ENCODE peak calls at places on chromosomes 11 and 22, in four cellular contexts. Y is pancreas, M is dorsolateral prefrontal cortex, Z is fibroblast of the aortic adventitia. Q is an unnamed sample.

GRCh38 chr22:19910180-19910744 is 31.3 kb upstream of the COMT start:
- DNase-seq in M (no peak), Z (no peak), Y (no peak), Q (no peak)

GRCh38 chr11:96338910-96339703 is 3.9 kb downstream of the MAML2 start:
- DNase-seq in M (peak; percentile 73), Z (peak; percentile 87), Y (no peak), Q (peak; percentile 24)

GRCh38 chr22:49660794-49661781 is 166.6 kb downstream of the BRD1 start:
- DNase-seq in M (no peak), Z (no peak), Y (peak; percentile 29), Q (no peak)

GRCh38 chr11:14902650-14903350 is 10.8 kb upstream of the CYP2R1 start:
- DNase-seq in Z (peak; percentile 68), M (no peak), Y (no peak), Q (peak; percentile 50)

GRCh38 chr11:119567667-119568582 is 145.0 kb upstream of the THY1 start:
- DNase-seq in Y (no peak), Z (peak; percentile 94), M (no peak), Q (peak; percentile 89)

GRCh38 chr22:30744224-30744623 is 49.5 kb downstream of the OSBP2 start:
- DNase-seq in Y (no peak), Z (no peak), M (no peak), Q (no peak)

GRCh38 chr11:45468265-45468856 is 182.2 kb upstream of the SYT13 start:
- DNase-seq in Y (no peak), M (no peak), Z (no peak), Q (no peak)

GRCh38 chr11:128814856-128815705 is 52.0 kb downstream of the KCNJ1 start:
- DNase-seq in Z (peak; percentile 84), M (no peak), Y (no peak), Q (peak; percentile 31)

GRCh38 chr11:60944504-60945294 is 7.3 kb downstream of the SLC15A3 start:
- DNase-seq in Y (no peak), Z (no peak), M (no peak), Q (no peak)

GRCh38 chr11:102111787-102112653 is 1.8 kb downstream of the YAP1 start:
- DNase-seq in Z (peak; percentile 90), M (no peak), Y (no peak), Q (peak; percentile 65)

GRCh38 chr22:31039393-31039792 is 41.7 kb upstream of the SMTN start:
- DNase-seq in M (no peak), Z (peak; percentile 75), Y (no peak), Q (peak; percentile 68)

GRCh38 chr11:131038597-131038996 is 122.3 kb upstream of the SNX19 start:
- DNase-seq in Y (no peak), Z (no peak), M (no peak), Q (no peak)

GRCh38 chr11:67369801-67370284 is 3.6 kb downstream of the CLCF1 start:
- DNase-seq in Z (peak; percentile 45), Y (no peak), M (no peak), Q (peak; percentile 50)

GRCh38 chr22:31639640-31640039 is 22.4 kb downstream of the PISD start:
- DNase-seq in Z (no peak), M (no peak), Y (no peak), Q (no peak)

GRCh38 chr11:6602096-6602940 is 1.1 kb downstream of the RRP8 start:
- DNase-seq in M (no peak), Y (no peak), Z (no peak), Q (no peak)

GRCh38 chr22:22424210-22424800 is 84.2 kb downstream of the ZNF280B start:
- DNase-seq in Z (no peak), M (no peak), Y (no peak), Q (no peak)

GRCh38 chr11:76553554-76554476 is 109.0 kb downstream of the EMSY start:
- DNase-seq in Z (no peak), M (no peak), Y (no peak), Q (no peak)

DNA sequence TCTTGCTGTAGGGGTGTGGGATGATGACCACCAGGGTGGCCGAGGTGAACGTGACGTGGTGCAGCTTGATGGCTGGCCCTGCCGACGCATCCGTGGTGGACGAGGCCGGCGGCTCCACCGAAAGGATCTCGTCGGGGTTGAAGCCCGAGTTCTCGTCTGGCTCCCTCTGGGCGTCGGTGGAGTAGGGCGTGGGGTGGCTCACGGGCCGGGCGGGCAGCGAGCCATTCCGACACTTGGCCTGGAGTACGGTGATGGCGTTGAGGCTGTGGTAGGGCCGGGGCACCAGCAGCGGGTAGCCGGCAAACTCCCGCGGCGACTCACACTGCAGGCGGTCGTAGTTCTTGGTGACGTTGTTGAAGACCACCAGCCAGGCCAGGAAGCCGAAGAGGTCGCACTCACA is 52.7 kb downstream of the ELFN2 start:
- DNase-seq in Z (no peak), M (no peak), Y (no peak), Q (no peak)
- H3K4me3 ChIP-seq in Z (no peak overlapping the region), M (no peak overlapping the region), Y (no peak overlapping the region), Q (no peak overlapping the region)

DNA sequence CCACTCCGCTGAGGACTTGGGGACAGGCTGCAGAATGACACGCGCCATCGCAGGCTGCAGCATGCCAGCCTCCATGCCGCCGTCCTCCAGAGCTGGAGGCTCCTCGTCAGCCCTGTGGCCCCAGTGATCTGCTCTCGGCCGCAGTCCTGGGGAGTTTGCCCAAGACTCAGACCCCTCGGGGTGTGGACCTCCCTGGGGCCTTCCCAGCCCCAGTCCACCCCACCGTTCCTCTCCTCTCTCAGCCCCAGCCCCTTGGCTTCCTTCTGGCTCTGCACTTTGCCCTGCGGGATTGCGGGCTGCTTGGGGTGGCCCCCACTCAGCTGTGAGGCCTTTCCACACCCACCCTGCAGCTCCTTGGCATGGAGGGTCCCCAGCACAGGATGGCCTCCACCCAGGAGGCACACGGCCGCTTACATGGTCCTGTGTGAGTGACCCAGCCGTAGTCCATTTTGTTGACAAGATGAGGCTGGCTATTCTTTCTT is 414.9 kb downstream of the TBC1D22A start:
- DNase-seq in M (no peak), Y (no peak), Z (no peak), Q (no peak)
- H3K4me3 ChIP-seq in M (no peak overlapping the region), Y (no peak overlapping the region), Z (no peak overlapping the region), Q (no peak overlapping the region)

DNA sequence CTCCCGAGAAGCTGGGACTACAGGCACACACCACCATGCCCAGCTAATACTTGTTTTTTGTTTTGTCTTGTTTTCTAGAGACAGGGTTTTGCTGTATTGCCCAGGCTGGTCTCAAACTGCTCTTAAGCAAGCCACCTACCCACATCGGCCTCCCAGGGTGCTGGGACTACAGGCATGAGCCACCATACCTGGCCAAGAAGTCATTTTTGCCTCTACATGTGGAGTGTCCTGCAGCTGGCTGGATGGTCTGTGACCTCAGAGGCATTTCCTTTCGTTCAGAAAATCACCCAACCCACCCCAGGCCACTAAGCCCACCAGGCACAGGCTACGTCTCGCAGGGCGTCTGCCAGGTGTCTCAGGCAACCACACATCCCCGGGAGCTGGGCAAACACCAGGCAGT is 12.8 kb downstream of the SHANK2 start:
- DNase-seq in M (no peak), Z (no peak), Y (peak; percentile 16), Q (no peak)
- H3K4me3 ChIP-seq in M (no peak overlapping the region), Z (no peak overlapping the region), Y (no peak overlapping the region), Q (no peak overlapping the region)

DNA sequence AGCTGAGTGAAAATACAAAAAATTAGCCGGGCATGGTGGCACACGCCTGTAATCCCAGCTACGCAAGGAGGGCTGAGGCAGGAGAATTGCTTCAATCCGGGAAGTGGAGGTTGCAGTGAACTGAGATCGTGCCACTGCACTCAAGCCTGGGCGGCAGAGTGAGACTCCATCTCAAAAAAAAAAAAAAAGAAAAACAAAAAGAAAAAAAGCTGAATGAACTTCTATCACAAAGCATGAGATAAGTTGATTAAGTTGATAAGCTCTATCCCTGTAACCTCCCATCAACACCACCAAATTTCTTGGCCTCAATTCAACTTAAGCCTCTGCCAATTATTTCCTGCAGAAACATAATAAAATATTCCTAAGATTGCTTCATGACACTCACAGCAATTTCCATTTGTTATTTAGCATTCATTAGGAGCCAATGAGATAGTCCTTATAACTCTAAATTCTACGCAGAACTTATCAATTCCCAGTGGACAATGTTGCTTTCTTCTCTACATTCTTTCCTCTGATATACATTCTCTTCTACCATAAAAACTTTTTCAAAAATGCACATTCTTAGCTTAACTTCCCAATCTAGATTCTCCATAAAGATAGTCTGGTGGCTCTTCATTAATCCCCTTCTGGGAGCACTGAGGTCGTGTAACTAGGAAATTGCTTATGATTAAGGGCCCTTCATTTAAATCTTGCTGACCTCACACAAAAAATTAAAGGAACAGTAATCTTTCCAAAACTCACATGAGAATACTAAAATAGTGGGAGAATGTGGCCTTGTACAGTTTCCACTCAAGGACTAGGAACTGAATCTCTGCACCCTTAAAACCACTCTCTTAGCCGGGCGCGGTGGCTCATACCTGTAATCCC is 2.9 kb downstream of the AMBRA1 start:
- DNase-seq in Z (no peak), Y (peak; percentile 2), M (no peak), Q (no peak)
- H3K4me3 ChIP-seq in Z (peak overlapping the region; percentile 25), Y (no peak overlapping the region), M (no peak overlapping the region), Q (no peak overlapping the region)

DNA sequence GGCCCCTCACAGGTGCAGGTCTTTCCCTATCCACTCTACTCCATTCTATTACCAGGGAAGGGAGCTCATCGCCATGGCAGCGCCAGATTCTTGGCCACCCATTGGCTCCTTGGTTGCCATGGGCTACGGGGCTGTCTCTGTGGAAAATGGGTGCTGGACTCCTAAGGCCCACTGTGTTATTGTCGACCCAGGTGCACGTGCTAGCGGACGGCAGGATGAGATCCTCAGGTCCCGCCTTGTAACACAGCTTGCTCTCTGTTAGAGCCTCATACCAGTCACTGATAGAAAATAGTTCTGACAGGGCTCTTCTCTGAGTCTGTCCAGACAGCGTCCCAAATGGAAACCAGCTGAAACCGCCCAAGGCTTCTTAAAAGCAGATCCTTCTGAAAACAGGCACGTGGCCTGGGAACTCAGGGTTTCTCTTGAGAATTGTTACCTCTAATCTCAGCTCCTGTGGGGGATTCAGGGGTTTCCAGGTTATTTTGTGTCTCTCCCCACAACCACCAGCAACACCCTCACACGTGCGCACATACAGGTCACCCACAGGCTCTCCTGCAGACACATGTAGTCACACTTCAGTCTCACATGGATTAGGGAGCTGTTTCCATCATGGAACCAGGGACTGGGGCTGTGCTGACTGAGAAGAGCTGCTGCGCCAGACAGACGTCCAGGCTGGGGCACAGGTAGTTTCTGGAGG is 1.5 kb downstream of the TUB start:
- DNase-seq in M (no peak), Y (peak; percentile 47), Z (peak; percentile 47), Q (peak; percentile 17)
- H3K4me3 ChIP-seq in M (peak overlapping the region; percentile 63), Y (no peak overlapping the region), Z (peak overlapping the region; percentile 28), Q (peak overlapping the region; percentile 76)

GRCh38 chr11:11981364-11981763 is 27.1 kb downstream of the DKK3 start:
- DNase-seq in Z (no peak), Y (no peak), M (no peak), Q (peak; percentile 68)

GRCh38 chr11:11983427-11983826 is 25.0 kb downstream of the DKK3 start:
- DNase-seq in Z (no peak), M (no peak), Y (no peak), Q (peak; percentile 24)

GRCh38 chr11:11982975-11983374 is 25.5 kb downstream of the DKK3 start:
- DNase-seq in Z (peak; percentile 66), M (no peak), Y (no peak), Q (peak; percentile 32)

GRCh38 chr11:11981840-11982239 is 26.6 kb downstream of the DKK3 start:
- DNase-seq in Z (no peak), Y (no peak), M (no peak), Q (no peak)

DNA sequence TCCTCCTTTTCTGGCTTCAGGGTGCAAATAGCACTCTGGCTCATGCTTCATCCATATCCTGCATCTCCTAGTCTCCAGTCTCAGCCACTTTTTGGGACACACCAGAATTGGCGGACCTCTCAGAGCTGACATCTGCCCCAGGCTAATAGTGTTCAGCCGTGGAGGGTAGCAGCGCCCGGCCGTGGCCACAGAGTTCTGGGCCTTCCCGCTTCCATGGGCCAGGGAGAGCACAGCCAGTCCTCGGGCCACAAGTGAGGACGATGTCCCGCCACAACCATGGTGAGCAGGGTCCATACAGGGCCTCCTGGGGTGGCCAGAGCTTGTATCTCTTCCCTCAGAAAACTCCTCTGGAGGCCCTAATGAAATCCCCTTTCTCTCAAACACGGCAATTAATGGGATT is 26.0 kb downstream of the DKK3 start:
- DNase-seq in M (no peak), Y (no peak), Z (no peak), Q (no peak)
- H3K4me3 ChIP-seq in M (no peak overlapping the region), Y (no peak overlapping the region), Z (no peak overlapping the region), Q (no peak overlapping the region)

Q was measured in MG63.